ENCODE peak calls at places on chromosomes 6 and 20, in nine cellular contexts. One of them, this sample, is unnamed.

GRCh38 chr20:63896136-63896890 is 1.4 kb downstream of the DNAJC5 start:
- DNase-seq in thoracic aorta: no peak
- DNase-seq in Caco-2: peak
- DNase-seq in suprapubic skin: no peak
- DNase-seq in prostate gland: no peak
- DNase-seq in A549: no peak
- DNase-seq in hepatocyte: peak
- DNase-seq in cardiac fibroblast: peak
- DNase-seq in CD8-positive, alpha-beta T cell: no peak
- DNase-seq in this sample: no peak

GRCh38 chr20:3560578-3560977 is 89.8 kb downstream of the ATRN start:
- DNase-seq in thoracic aorta: no peak
- DNase-seq in Caco-2: no peak
- DNase-seq in suprapubic skin: no peak
- DNase-seq in prostate gland: no peak
- DNase-seq in A549: no peak
- DNase-seq in hepatocyte: no peak
- DNase-seq in cardiac fibroblast: no peak
- DNase-seq in CD8-positive, alpha-beta T cell: no peak
- DNase-seq in this sample: no peak

GRCh38 chr20:35387334-35387733 is 24.4 kb downstream of the UQCC1 start:
- DNase-seq in thoracic aorta: no peak
- DNase-seq in Caco-2: no peak
- DNase-seq in suprapubic skin: no peak
- DNase-seq in prostate gland: no peak
- DNase-seq in A549: no peak
- DNase-seq in hepatocyte: no peak
- DNase-seq in cardiac fibroblast: peak
- DNase-seq in CD8-positive, alpha-beta T cell: no peak
- DNase-seq in this sample: no peak

GRCh38 chr6:69775941-69776340 is 20.9 kb downstream of the LMBRD1 start:
- DNase-seq in thoracic aorta: no peak
- DNase-seq in Caco-2: no peak
- DNase-seq in suprapubic skin: no peak
- DNase-seq in prostate gland: no peak
- DNase-seq in A549: no peak
- DNase-seq in hepatocyte: no peak
- DNase-seq in cardiac fibroblast: no peak
- DNase-seq in CD8-positive, alpha-beta T cell: no peak
- DNase-seq in this sample: no peak

GRCh38 chr6:10633216-10633615 is 61.2 kb downstream of the C6orf52 start:
- DNase-seq in thoracic aorta: no peak
- DNase-seq in Caco-2: no peak
- DNase-seq in suprapubic skin: no peak
- DNase-seq in prostate gland: no peak
- DNase-seq in A549: peak
- DNase-seq in hepatocyte: peak
- DNase-seq in cardiac fibroblast: peak
- DNase-seq in CD8-positive, alpha-beta T cell: no peak
- DNase-seq in this sample: no peak

GRCh38 chr6:11493979-11494378 is 43.6 kb upstream of the TMEM170B start:
- DNase-seq in thoracic aorta: no peak
- DNase-seq in Caco-2: no peak
- DNase-seq in suprapubic skin: no peak
- DNase-seq in prostate gland: no peak
- DNase-seq in A549: no peak
- DNase-seq in hepatocyte: no peak
- DNase-seq in cardiac fibroblast: no peak
- DNase-seq in CD8-positive, alpha-beta T cell: no peak
- DNase-seq in this sample: peak

GRCh38 chr6:34391711-34392496 is 565 bp downstream of the NUDT3 start:
- DNase-seq in thoracic aorta: no peak
- DNase-seq in Caco-2: peak
- DNase-seq in suprapubic skin: peak
- DNase-seq in prostate gland: peak
- DNase-seq in A549: peak
- DNase-seq in hepatocyte: peak
- DNase-seq in cardiac fibroblast: peak
- DNase-seq in CD8-positive, alpha-beta T cell: peak
- DNase-seq in this sample: no peak

GRCh38 chr6:131182991-131183425 is 47.7 kb downstream of the AKAP7 start:
- DNase-seq in thoracic aorta: no peak
- DNase-seq in Caco-2: no peak
- DNase-seq in suprapubic skin: no peak
- DNase-seq in prostate gland: no peak
- DNase-seq in A549: peak
- DNase-seq in hepatocyte: peak
- DNase-seq in cardiac fibroblast: peak
- DNase-seq in CD8-positive, alpha-beta T cell: no peak
- DNase-seq in this sample: no peak

GRCh38 chr6:41505084-41506049 is 40.8 kb upstream of the FOXP4 start:
- DNase-seq in thoracic aorta: peak
- DNase-seq in Caco-2: no peak
- DNase-seq in suprapubic skin: peak
- DNase-seq in prostate gland: peak
- DNase-seq in A549: no peak
- DNase-seq in hepatocyte: peak
- DNase-seq in cardiac fibroblast: peak
- DNase-seq in CD8-positive, alpha-beta T cell: no peak
- DNase-seq in this sample: no peak

GRCh38 chr6:136192917-136193316 is 57.2 kb downstream of the MTFR2 start:
- DNase-seq in thoracic aorta: no peak
- DNase-seq in Caco-2: no peak
- DNase-seq in suprapubic skin: no peak
- DNase-seq in prostate gland: no peak
- DNase-seq in A549: no peak
- DNase-seq in hepatocyte: no peak
- DNase-seq in cardiac fibroblast: no peak
- DNase-seq in CD8-positive, alpha-beta T cell: no peak
- DNase-seq in this sample: no peak

GRCh38 chr6:96015321-96015790 is 418 bp upstream of the FUT9 start:
- DNase-seq in thoracic aorta: no peak
- DNase-seq in Caco-2: no peak
- DNase-seq in suprapubic skin: peak
- DNase-seq in prostate gland: no peak
- DNase-seq in A549: no peak
- DNase-seq in hepatocyte: peak
- DNase-seq in cardiac fibroblast: no peak
- DNase-seq in CD8-positive, alpha-beta T cell: no peak
- DNase-seq in this sample: no peak

GRCh38 chr6:29011276-29011734 is 6.2 kb upstream of the ZNF311 start:
- DNase-seq in thoracic aorta: no peak
- DNase-seq in Caco-2: no peak
- DNase-seq in suprapubic skin: no peak
- DNase-seq in prostate gland: peak
- DNase-seq in A549: peak
- DNase-seq in hepatocyte: peak
- DNase-seq in cardiac fibroblast: peak
- DNase-seq in CD8-positive, alpha-beta T cell: no peak
- DNase-seq in this sample: no peak

GRCh38 chr6:169420912-169421543 is 167.4 kb upstream of the THBS2 start:
- DNase-seq in thoracic aorta: no peak
- DNase-seq in Caco-2: no peak
- DNase-seq in suprapubic skin: no peak
- DNase-seq in prostate gland: no peak
- DNase-seq in A549: no peak
- DNase-seq in hepatocyte: peak
- DNase-seq in cardiac fibroblast: peak
- DNase-seq in CD8-positive, alpha-beta T cell: no peak
- DNase-seq in this sample: peak

GRCh38 chr6:12749531-12750379 is 33.2 kb downstream of the PHACTR1 start:
- DNase-seq in thoracic aorta: no peak
- DNase-seq in Caco-2: no peak
- DNase-seq in suprapubic skin: no peak
- DNase-seq in prostate gland: no peak
- DNase-seq in A549: no peak
- DNase-seq in hepatocyte: no peak
- DNase-seq in cardiac fibroblast: no peak
- DNase-seq in CD8-positive, alpha-beta T cell: no peak
- DNase-seq in this sample: no peak

GRCh38 chr6:149093643-149094042 is 223.9 kb upstream of the TAB2 start:
- DNase-seq in thoracic aorta: no peak
- DNase-seq in Caco-2: no peak
- DNase-seq in suprapubic skin: no peak
- DNase-seq in prostate gland: no peak
- DNase-seq in A549: no peak
- DNase-seq in hepatocyte: no peak
- DNase-seq in cardiac fibroblast: peak
- DNase-seq in CD8-positive, alpha-beta T cell: no peak
- DNase-seq in this sample: no peak

DNA sequence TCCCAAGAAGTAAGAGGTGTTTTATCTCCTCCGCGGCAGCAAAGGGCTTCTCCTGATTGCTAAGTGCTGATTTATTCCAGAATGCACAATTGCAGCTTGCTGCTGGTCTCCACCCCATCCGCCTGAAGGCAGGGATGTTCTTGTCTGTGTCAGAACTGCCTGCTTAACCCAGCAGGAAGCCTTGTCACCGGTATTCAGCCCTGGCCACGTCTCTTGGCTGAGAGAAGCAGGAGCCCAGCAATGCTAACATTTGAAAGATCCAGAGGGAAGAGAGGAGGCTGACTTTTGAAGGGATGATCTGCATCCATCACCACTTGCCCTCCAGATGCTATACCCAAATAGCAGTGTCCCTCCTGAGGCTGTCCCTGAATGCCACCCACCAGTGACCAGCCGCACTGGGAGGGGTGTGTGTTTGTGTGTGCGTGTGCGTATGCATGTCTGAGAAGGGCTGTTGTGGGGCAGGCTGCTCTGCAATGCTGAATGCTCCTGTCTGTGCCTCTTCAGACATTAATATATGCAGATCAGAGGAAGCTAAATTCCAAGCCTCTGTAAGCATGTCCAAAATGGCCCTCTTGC is 4.0 kb downstream of the SCML4 start:
- DNase-seq in thoracic aorta: no peak
- DNase-seq in Caco-2: no peak
- DNase-seq in suprapubic skin: no peak
- DNase-seq in prostate gland: peak
- DNase-seq in A549: no peak
- DNase-seq in hepatocyte: peak
- DNase-seq in cardiac fibroblast: no peak
- DNase-seq in CD8-positive, alpha-beta T cell: peak
- DNase-seq in this sample: no peak
- H3K4me3 ChIP-seq in thoracic aorta: peak
- H3K4me3 ChIP-seq in Caco-2: no peak
- H3K4me3 ChIP-seq in suprapubic skin: peak
- H3K4me3 ChIP-seq in prostate gland: peak
- H3K4me3 ChIP-seq in A549: no peak
- H3K4me3 ChIP-seq in hepatocyte: no peak
- H3K4me3 ChIP-seq in cardiac fibroblast: no peak
- H3K4me3 ChIP-seq in CD8-positive, alpha-beta T cell: peak
- H3K4me3 ChIP-seq in this sample: no peak

DNA sequence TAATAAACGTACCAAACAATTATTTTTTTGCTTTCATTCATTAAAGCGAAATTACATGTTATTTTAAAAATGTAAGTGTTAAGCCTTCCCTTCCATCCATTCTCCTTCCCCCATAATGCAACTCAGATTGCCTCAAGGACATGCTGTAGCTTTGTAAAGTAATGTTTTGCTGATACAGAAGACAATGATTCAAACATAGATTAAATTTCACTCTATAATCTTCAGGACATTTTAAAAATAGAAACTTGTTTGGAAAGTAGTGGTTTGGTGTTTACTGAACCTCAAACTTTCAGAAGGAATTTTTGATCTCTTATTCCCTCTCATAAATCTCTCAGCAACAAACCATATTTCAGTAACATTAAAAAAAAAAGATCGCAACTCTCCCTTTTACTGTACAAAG is 350.9 kb upstream of the HSF2 start:
- DNase-seq in thoracic aorta: no peak
- DNase-seq in Caco-2: no peak
- DNase-seq in suprapubic skin: no peak
- DNase-seq in prostate gland: no peak
- DNase-seq in A549: no peak
- DNase-seq in hepatocyte: no peak
- DNase-seq in cardiac fibroblast: no peak
- DNase-seq in CD8-positive, alpha-beta T cell: no peak
- DNase-seq in this sample: no peak
- H3K4me3 ChIP-seq in thoracic aorta: no peak
- H3K4me3 ChIP-seq in Caco-2: no peak
- H3K4me3 ChIP-seq in suprapubic skin: no peak
- H3K4me3 ChIP-seq in prostate gland: no peak
- H3K4me3 ChIP-seq in A549: no peak
- H3K4me3 ChIP-seq in hepatocyte: no peak
- H3K4me3 ChIP-seq in cardiac fibroblast: no peak
- H3K4me3 ChIP-seq in CD8-positive, alpha-beta T cell: no peak
- H3K4me3 ChIP-seq in this sample: peak

GRCh38 chr6:146434991-146435390 is 108.6 kb upstream of the RAB32 start:
- DNase-seq in thoracic aorta: no peak
- DNase-seq in Caco-2: no peak
- DNase-seq in suprapubic skin: no peak
- DNase-seq in prostate gland: no peak
- DNase-seq in A549: no peak
- DNase-seq in hepatocyte: no peak
- DNase-seq in cardiac fibroblast: no peak
- DNase-seq in CD8-positive, alpha-beta T cell: no peak
- DNase-seq in this sample: no peak

GRCh38 chr6:146429831-146430230 is 113.8 kb upstream of the RAB32 start:
- DNase-seq in thoracic aorta: no peak
- DNase-seq in Caco-2: no peak
- DNase-seq in suprapubic skin: no peak
- DNase-seq in prostate gland: no peak
- DNase-seq in A549: no peak
- DNase-seq in hepatocyte: no peak
- DNase-seq in cardiac fibroblast: no peak
- DNase-seq in CD8-positive, alpha-beta T cell: no peak
- DNase-seq in this sample: no peak

GRCh38 chr6:146433881-146434741 is 109.5 kb upstream of the RAB32 start:
- DNase-seq in thoracic aorta: no peak
- DNase-seq in Caco-2: no peak
- DNase-seq in suprapubic skin: no peak
- DNase-seq in prostate gland: no peak
- DNase-seq in A549: no peak
- DNase-seq in hepatocyte: peak
- DNase-seq in cardiac fibroblast: peak
- DNase-seq in CD8-positive, alpha-beta T cell: no peak
- DNase-seq in this sample: no peak
- H3K4me3 ChIP-seq in thoracic aorta: peak
- H3K4me3 ChIP-seq in Caco-2: no peak
- H3K4me3 ChIP-seq in suprapubic skin: peak
- H3K4me3 ChIP-seq in prostate gland: peak
- H3K4me3 ChIP-seq in A549: no peak
- H3K4me3 ChIP-seq in hepatocyte: peak
- H3K4me3 ChIP-seq in cardiac fibroblast: peak
- H3K4me3 ChIP-seq in CD8-positive, alpha-beta T cell: no peak
- H3K4me3 ChIP-seq in this sample: peak

DNA sequence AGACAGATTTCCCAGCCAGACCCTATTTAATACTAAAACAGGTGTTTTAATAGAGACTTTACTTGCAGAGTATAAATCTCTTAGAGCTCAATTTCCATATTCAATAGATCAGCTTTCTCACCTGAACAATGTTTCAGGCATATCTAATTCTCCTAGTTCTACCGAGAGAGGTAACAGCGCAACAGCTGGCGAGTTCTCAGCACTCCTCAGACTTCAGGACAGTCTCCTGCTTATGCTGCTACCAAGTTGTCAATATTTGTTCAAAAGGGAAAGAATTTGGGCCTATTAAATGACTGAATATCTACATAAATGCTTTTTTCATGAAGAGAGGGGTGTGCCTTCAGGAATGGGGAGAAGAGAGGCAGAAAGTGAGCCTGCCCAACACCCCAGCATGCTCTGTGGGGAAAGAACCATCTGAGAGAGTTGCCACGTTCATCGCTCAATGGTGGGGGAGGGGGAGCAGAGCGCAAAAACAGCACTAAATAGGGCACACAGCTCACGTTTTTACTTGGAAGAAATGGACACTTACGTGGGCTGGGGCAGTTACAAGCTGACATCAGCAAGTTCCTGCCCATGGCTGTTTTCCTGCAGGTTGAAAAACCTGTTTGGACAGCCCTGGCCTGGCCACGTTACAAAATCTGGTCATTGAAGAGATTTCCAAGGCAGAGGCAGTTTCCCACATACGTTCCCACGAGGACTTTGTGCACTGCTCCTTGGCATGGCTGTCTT is 38.0 kb downstream of the EZR start:
- DNase-seq in thoracic aorta: no peak
- DNase-seq in Caco-2: no peak
- DNase-seq in suprapubic skin: no peak
- DNase-seq in prostate gland: peak
- DNase-seq in A549: no peak
- DNase-seq in hepatocyte: no peak
- DNase-seq in cardiac fibroblast: no peak
- DNase-seq in CD8-positive, alpha-beta T cell: no peak
- DNase-seq in this sample: peak
- H3K4me3 ChIP-seq in thoracic aorta: no peak
- H3K4me3 ChIP-seq in Caco-2: no peak
- H3K4me3 ChIP-seq in suprapubic skin: no peak
- H3K4me3 ChIP-seq in prostate gland: peak
- H3K4me3 ChIP-seq in A549: no peak
- H3K4me3 ChIP-seq in hepatocyte: no peak
- H3K4me3 ChIP-seq in cardiac fibroblast: no peak
- H3K4me3 ChIP-seq in CD8-positive, alpha-beta T cell: no peak
- H3K4me3 ChIP-seq in this sample: no peak